ENCODE peak calls at places on chromosomes 3 and 15, in six cellular contexts. V, I, C, Q, T and E are unnamed samples.

GRCh38 chr3:23442598-23443383 is 239.7 kb downstream of the UBE2E2 start:
- DNase-seq in C (no peak), Q (peak), V (peak), T (peak), I (peak), E (peak)

GRCh38 chr15:99365232-99365631 is 114.0 kb downstream of the LRRC28 start:
- DNase-seq in Q (no peak), T (no peak), I (no peak), V (no peak), C (no peak), E (peak)

GRCh38 chr3:187185759-187186158 is 11.5 kb upstream of the RTP1 start:
- DNase-seq in C (no peak), Q (no peak), T (no peak), V (no peak), I (no peak), E (no peak)

GRCh38 chr3:179071161-179071568 is 444 bp downstream of the ZMAT3 start:
- DNase-seq in Q (peak), I (peak), T (peak), V (peak), C (no peak), E (peak)

GRCh38 chr3:13884851-13885703 is 5.2 kb upstream of the WNT7A start:
- DNase-seq in C (no peak), V (peak), I (peak), Q (peak), T (peak), E (peak)

GRCh38 chr3:125165948-125166553 is 46.5 kb downstream of the SLC12A8 start:
- DNase-seq in I (no peak), T (no peak), C (no peak), V (no peak), Q (no peak), E (no peak)

GRCh38 chr3:150345021-150345538 is 63.0 kb upstream of the TSC22D2 start:
- DNase-seq in I (peak), T (peak), Q (peak), C (no peak), V (peak), E (no peak)

GRCh38 chr15:25397110-25397509 is 41.7 kb downstream of the UBE3A start:
- DNase-seq in T (peak), C (no peak), Q (peak), V (no peak), I (peak), E (no peak)

GRCh38 chr3:127831723-127832172 is 9.4 kb upstream of the MGLL start:
- DNase-seq in I (peak), C (no peak), V (no peak), T (no peak), Q (no peak), E (no peak)

GRCh38 chr15:59925123-59925522 is 79.0 kb upstream of the FOXB1 start:
- DNase-seq in Q (no peak), T (no peak), I (no peak), C (no peak), V (no peak), E (no peak)

GRCh38 chr15:101813803-101814534 is 2.0 kb downstream of the OR4F15 start:
- DNase-seq in I (peak), V (no peak), Q (peak), T (no peak), C (no peak), E (no peak)

GRCh38 chr3:52298147-52299098 is 10.8 kb downstream of the GLYCTK start:
- DNase-seq in I (no peak), V (peak), C (peak), Q (no peak), T (no peak), E (no peak)

GRCh38 chr3:52301042-52301441 is 13.4 kb downstream of the GLYCTK start:
- DNase-seq in T (no peak), Q (no peak), I (no peak), C (no peak), V (no peak), E (no peak)

GRCh38 chr3:52299247-52299657 is 11.6 kb downstream of the GLYCTK start:
- DNase-seq in I (no peak), Q (no peak), V (no peak), C (no peak), T (no peak), E (no peak)

GRCh38 chr3:52297242-52298146 is 9.9 kb downstream of the GLYCTK start:
- DNase-seq in V (no peak), T (no peak), Q (no peak), C (no peak), I (no peak), E (no peak)

DNA sequence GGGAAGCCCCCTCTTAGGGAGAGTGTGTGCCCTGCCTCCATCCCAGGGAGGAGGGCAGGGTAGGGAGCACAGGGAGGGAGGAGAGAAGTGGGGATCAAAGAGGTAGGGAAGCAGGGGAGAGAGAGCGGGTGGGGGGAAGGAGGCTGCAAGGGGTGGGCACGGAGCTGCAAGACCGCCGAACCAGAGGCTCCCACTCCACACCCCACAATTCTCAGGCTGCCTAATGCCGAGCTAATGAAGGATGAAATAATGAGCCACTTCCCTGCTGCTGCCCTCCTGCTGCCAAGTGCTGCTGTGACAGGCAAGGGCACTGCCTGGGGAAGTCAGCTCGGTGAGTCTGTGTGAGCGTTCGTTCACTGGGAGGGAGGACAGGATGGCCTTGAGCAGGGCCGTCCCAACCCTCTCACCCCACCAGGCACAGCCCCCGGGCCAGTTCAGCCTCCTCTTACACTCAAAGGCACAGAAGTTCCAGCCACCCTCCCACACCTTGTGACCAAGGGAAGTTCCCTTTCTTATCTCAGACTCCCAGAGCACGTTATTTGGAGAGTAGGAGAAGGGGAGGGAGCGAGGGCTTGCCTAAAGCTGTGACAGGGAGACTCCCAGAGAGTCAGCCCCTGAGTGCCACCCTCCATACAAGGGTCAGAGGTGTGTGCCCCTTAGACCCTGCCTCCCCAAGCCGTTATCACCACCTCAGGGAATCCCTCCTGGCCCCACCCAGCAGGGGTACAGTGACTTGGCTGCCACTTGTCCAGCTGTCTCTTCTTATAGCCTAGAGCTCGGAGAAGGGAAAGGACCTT is 12.4 kb downstream of the GLYCTK start:
- DNase-seq in V (peak), I (no peak), C (peak), Q (peak), T (peak), E (no peak)
- H3K4me3 ChIP-seq in V (no peak), I (no peak), C (no peak), Q (no peak), T (no peak), E (no peak)

GRCh38 chr3:36989000-36989399 is 3.9 kb downstream of the EPM2AIP1 start:
- DNase-seq in C (no peak), T (no peak), Q (no peak), V (no peak), I (no peak), E (no peak)
- H3K4me3 ChIP-seq in C (no peak), T (peak), Q (no peak), V (no peak), I (no peak), E (no peak)

DNA sequence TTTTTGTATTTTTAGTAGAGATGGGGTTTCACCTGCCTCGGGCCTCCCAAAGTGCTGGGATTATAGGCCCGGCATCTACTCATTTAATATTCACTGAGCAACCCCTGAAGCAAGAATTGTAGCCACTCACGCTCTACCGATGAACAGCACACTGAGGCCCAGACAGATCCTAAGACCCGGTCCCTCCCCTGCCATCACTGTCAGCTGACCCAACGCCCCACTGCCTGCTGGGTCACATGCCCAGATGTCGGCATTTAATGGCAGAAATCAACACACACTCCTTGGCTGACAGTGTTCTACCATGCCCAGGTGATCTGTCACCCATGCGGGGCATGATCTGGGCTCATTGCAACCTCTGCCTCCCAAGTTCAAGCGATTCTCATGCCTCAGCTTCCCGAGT is 3.2 kb upstream of the TMEM89 start:
- DNase-seq in I (no peak), T (no peak), C (no peak), Q (no peak), V (no peak), E (no peak)
- H3K4me3 ChIP-seq in I (no peak), T (no peak), C (no peak), Q (no peak), V (no peak), E (no peak)

GRCh38 chr3:53198256-53198977 is 37.4 kb downstream of the PRKCD start:
- DNase-seq in T (no peak), C (no peak), Q (no peak), V (no peak), I (no peak), E (no peak)
- H3K4me3 ChIP-seq in T (no peak), C (no peak), Q (no peak), V (no peak), I (no peak), E (no peak)

GRCh38 chr3:175777965-175778364 is 918.8 kb downstream of the NAALADL2 start:
- DNase-seq in I (no peak), V (no peak), C (no peak), Q (no peak), T (no peak), E (no peak)
- H3K4me3 ChIP-seq in I (no peak), V (no peak), C (no peak), Q (no peak), T (no peak), E (no peak)

GRCh38 chr3:134649106-134649705 is 1.6 kb downstream of the KY start:
- DNase-seq in V (no peak), Q (no peak), T (no peak), C (no peak), I (no peak), E (no peak)
- H3K4me3 ChIP-seq in V (no peak), Q (no peak), T (no peak), C (no peak), I (no peak), E (no peak)

GRCh38 chr3:169145551-169145950 is 518.0 kb downstream of the MECOM start:
- DNase-seq in I (no peak), V (no peak), T (no peak), C (no peak), Q (no peak), E (no peak)
- H3K4me3 ChIP-seq in I (peak), V (peak), T (peak), C (peak), Q (peak), E (no peak)